ENCODE peak calls at places on chromosomes 2 and 18, in nine cellular contexts. C, H, E, I, U, L, B, V and P are unnamed samples.

GRCh38 chr2:29910465-29910864 is 10.9 kb downstream of the ALK start:
- DNase-seq in E (no peak), U (no peak), C (no peak), H (no peak), I (no peak), V (no peak), L (no peak), B (no peak), P (no peak)

GRCh38 chr2:60528366-60528765 is 25.1 kb downstream of the BCL11A start:
- DNase-seq in L (no peak), U (no peak), H (no peak), E (peak), C (no peak), V (no peak), I (no peak), B (no peak), P (no peak)

GRCh38 chr18:74255022-74255658 is 36.6 kb downstream of the CYB5A start:
- DNase-seq in I (no peak), B (no peak), L (no peak), E (no peak), C (no peak), V (no peak), U (no peak), H (no peak), P (no peak)

GRCh38 chr2:59664946-59665345 is 888.5 kb downstream of the BCL11A start:
- DNase-seq in C (no peak), I (no peak), H (no peak), B (peak), E (no peak), U (no peak), V (no peak), L (no peak), P (no peak)

GRCh38 chr2:119748135-119748534 is 11.6 kb upstream of the PTPN4 start:
- DNase-seq in E (no peak), U (no peak), L (no peak), V (no peak), B (no peak), I (no peak), C (no peak), H (no peak), P (no peak)

GRCh38 chr18:227902-228301 is 39.9 kb downstream of the THOC1 start:
- DNase-seq in B (no peak), V (no peak), C (no peak), E (no peak), H (no peak), L (no peak), U (no peak), I (no peak), P (no peak)

GRCh38 chr2:38074775-38075435 is 1.0 kb downstream of the CYP1B1 start:
- DNase-seq in E (no peak), V (no peak), B (peak), L (no peak), H (no peak), U (peak), C (no peak), I (no peak), P (no peak)

GRCh38 chr2:168136392-168136977 is 110.9 kb downstream of the STK39 start:
- DNase-seq in H (no peak), U (peak), B (no peak), I (no peak), E (no peak), L (no peak), C (no peak), V (no peak), P (no peak)

GRCh38 chr2:24658531-24659202 is 134.5 kb downstream of the PTRHD1 start:
- DNase-seq in E (no peak), C (no peak), B (no peak), L (peak), U (no peak), I (no peak), V (no peak), H (no peak), P (no peak)

GRCh38 chr18:38751897-38752296 is 1186.3 kb upstream of the CELF4 start:
- DNase-seq in H (no peak), U (no peak), I (no peak), V (peak), E (no peak), B (no peak), C (no peak), L (no peak), P (no peak)

GRCh38 chr2:73059106-73059505 is 12.4 kb downstream of the SFXN5 start:
- DNase-seq in I (no peak), L (no peak), V (no peak), C (no peak), H (no peak), U (no peak), E (no peak), B (no peak), P (no peak)

GRCh38 chr2:169480079-169480465 is 778 bp downstream of the BBS5 start:
- DNase-seq in U (no peak), E (no peak), H (no peak), V (no peak), B (no peak), I (no peak), C (no peak), L (no peak), P (no peak)

GRCh38 chr2:173672573-173673340 is 292.4 kb downstream of the SP3 start:
- DNase-seq in H (no peak), L (no peak), U (no peak), V (no peak), C (no peak), E (no peak), B (no peak), I (no peak), P (no peak)

GRCh38 chr2:55779459-55780421 is 86.1 kb upstream of the PNPT1 start:
- DNase-seq in V (no peak), B (no peak), U (no peak), C (no peak), I (no peak), H (no peak), E (no peak), L (no peak), P (no peak)

GRCh38 chr2:68356599-68357239 is 8.4 kb upstream of the PLEK start:
- DNase-seq in V (no peak), U (no peak), E (no peak), B (no peak), C (no peak), I (no peak), L (no peak), H (no peak), P (no peak)

GRCh38 chr2:189298038-189298437 is 118.5 kb upstream of the COL5A2 start:
- DNase-seq in U (no peak), L (no peak), B (no peak), V (no peak), C (no peak), E (no peak), H (no peak), I (no peak), P (no peak)

GRCh38 chr2:113962692-113963480 is 73.0 kb downstream of the ACTR3 start:
- DNase-seq in C (no peak), L (no peak), B (no peak), H (no peak), E (no peak), U (no peak), I (no peak), V (peak), P (no peak)

GRCh38 chr18:73683618-73684238 is 463.9 kb downstream of the FBXO15 start:
- DNase-seq in V (no peak), I (no peak), U (no peak), E (no peak), H (no peak), B (no peak), L (no peak), C (no peak), P (no peak)

GRCh38 chr18:77099501-77100370 is 32.8 kb downstream of the MBP start:
- DNase-seq in I (no peak), B (no peak), L (no peak), U (no peak), V (no peak), H (no peak), E (no peak), C (no peak), P (no peak)

GRCh38 chr18:72086421-72086820 is 457.7 kb downstream of the CBLN2 start:
- DNase-seq in I (no peak), E (no peak), V (peak), L (no peak), B (no peak), H (no peak), C (no peak), U (no peak), P (no peak)

DNA sequence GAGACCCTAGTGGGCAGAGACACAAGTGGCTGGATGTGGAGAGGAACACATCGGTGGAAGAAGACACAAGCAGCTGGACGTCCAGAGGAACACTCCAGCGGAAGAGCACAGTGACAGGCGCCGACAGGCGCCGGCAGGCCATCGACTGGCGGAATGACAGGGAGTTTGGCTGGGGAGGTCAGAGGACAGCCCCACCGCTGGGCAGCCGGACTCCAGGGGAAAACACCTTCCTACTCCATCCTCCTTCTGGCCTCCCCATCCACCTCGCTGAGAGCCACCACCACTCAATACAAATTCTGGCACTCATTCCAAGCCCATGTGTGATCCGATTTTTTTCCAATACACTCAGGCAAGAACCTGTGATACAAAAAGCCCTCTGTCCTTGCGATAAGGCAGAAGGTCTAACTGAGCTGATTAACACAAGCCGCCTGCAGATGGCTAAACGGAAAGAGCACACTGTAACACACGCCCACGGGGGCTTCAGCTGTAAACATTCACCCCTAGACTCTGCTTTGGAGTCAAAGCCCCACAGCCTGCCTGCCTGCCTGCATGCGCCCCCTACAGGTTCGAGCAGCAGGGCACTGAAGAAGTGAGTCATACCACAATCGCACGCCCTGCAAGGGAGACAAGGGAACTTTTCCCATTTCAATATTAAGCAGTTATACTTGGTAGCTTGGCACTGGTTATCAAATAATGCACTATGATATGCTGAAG is 50.2 kb upstream of the LRP1B start:
- DNase-seq in C (no peak), B (peak), L (no peak), H (peak), I (peak), V (no peak), U (no peak), E (no peak), P (no peak)
- TF ChIP-seq CTCF in C (no peak), B (no peak), L (no peak), H (peak), I (peak), V (peak), U (peak), E (no peak), P (peak)

GRCh38 chr2:85327757-85328617 is at the start of gene TGOLN2:
- DNase-seq in C (peak), U (peak), E (peak), L (peak), B (peak), H (peak), V (peak), I (peak), P (peak)
- TF ChIP-seq CTCF in C (no peak), U (no peak), E (no peak), L (peak), B (peak), H (no peak), V (no peak), I (no peak), P (no peak)

GRCh38 chr2:47539228-47539627 is 136.3 kb downstream of the MSH2 start:
- DNase-seq in E (no peak), I (no peak), B (no peak), V (no peak), L (no peak), U (no peak), C (no peak), H (no peak), P (no peak)
- TF ChIP-seq CTCF in E (no peak), I (peak), B (no peak), V (peak), L (no peak), U (no peak), C (no peak), H (peak), P (peak)

GRCh38 chr2:118431188-118431562 is 342.9 kb downstream of the INSIG2 start:
- DNase-seq in E (no peak), B (no peak), H (no peak), C (no peak), V (no peak), U (no peak), L (no peak), I (no peak), P (no peak)
- TF ChIP-seq CTCF in E (no peak), B (no peak), H (peak), C (no peak), V (peak), U (no peak), L (no peak), I (no peak), P (no peak)

GRCh38 chr2:163191372-163191771 is 352.8 kb upstream of the KCNH7 start:
- DNase-seq in L (no peak), E (no peak), U (peak), V (no peak), I (peak), H (no peak), C (no peak), B (no peak), P (no peak)
- TF ChIP-seq CTCF in L (peak), E (peak), U (peak), V (peak), I (peak), H (peak), C (peak), B (peak), P (peak)